ENCODE peak calls at places on chromosomes 13 and 19, in eight cellular contexts. H, O, M, X, G, Q, B and Z are unnamed samples.

GRCh38 chr19:3556978-3557460 is 367 bp downstream of the MFSD12 start:
- DNase-seq in M (no peak), B (no peak), G (peak), Q (peak), O (no peak), H (no peak), X (peak), Z (peak)

GRCh38 chr13:103430368-103430767 is 364.2 kb upstream of the SLC10A2 start:
- DNase-seq in Q (no peak), X (no peak), O (no peak), B (no peak), G (no peak), M (no peak), H (no peak), Z (no peak)

GRCh38 chr19:21463449-21464105 is 41.8 kb upstream of the ZNF429 start:
- DNase-seq in B (no peak), O (peak), M (peak), H (peak), Q (peak), G (peak), X (no peak), Z (no peak)

GRCh38 chr19:45117666-45118065 is 24.7 kb downstream of the PPP1R37 start:
- DNase-seq in X (no peak), M (no peak), H (no peak), Q (no peak), B (no peak), G (no peak), O (no peak), Z (no peak)

GRCh38 chr19:46211201-46211881 is 18.2 kb upstream of the IGFL1 start:
- DNase-seq in B (no peak), O (no peak), G (no peak), M (no peak), Q (peak), H (no peak), X (no peak), Z (no peak)

GRCh38 chr13:27024062-27024461 is 147.5 kb downstream of the USP12 start:
- DNase-seq in G (no peak), B (no peak), O (no peak), Q (no peak), H (no peak), X (peak), M (no peak), Z (no peak)

GRCh38 chr13:102724923-102725322 is 30.1 kb upstream of the METTL21C start:
- DNase-seq in X (peak), G (no peak), H (peak), Q (no peak), O (no peak), B (peak), M (peak), Z (peak)

GRCh38 chr13:27200413-27201066 is 28.9 kb upstream of the USP12 start:
- DNase-seq in Q (no peak), G (no peak), X (no peak), O (no peak), M (no peak), H (no peak), B (no peak), Z (no peak)

GRCh38 chr19:29860492-29860891 is 48.7 kb downstream of the CCNE1 start:
- DNase-seq in M (no peak), O (no peak), G (no peak), B (no peak), H (no peak), Q (no peak), X (no peak), Z (no peak)

GRCh38 chr13:33125821-33126570 is 109.8 kb downstream of the KL start:
- DNase-seq in B (peak), O (peak), H (peak), X (peak), G (peak), M (peak), Q (peak), Z (peak)

GRCh38 chr13:111216166-111216960 is 101.3 kb downstream of the ARHGEF7 start:
- DNase-seq in X (peak), B (no peak), G (no peak), H (peak), O (no peak), Q (peak), M (peak), Z (no peak)

GRCh38 chr19:49846408-49846807 is 4.6 kb upstream of the PTOV1 start:
- DNase-seq in X (no peak), G (no peak), H (no peak), Q (no peak), M (no peak), O (no peak), B (no peak), Z (no peak)

GRCh38 chr19:38527466-38528136 is 90.2 kb downstream of the MAP4K1 start:
- DNase-seq in B (no peak), H (no peak), O (no peak), M (no peak), Q (no peak), G (no peak), X (no peak), Z (no peak)

GRCh38 chr19:7870571-7871279 is 3.5 kb downstream of the PRR36 start:
- DNase-seq in B (peak), X (peak), O (no peak), H (peak), Q (peak), G (peak), M (peak), Z (peak)

GRCh38 chr13:47545206-47545605 is 455.9 kb downstream of the SUCLA2 start:
- DNase-seq in X (no peak), H (no peak), B (no peak), M (no peak), Q (no peak), G (no peak), O (no peak), Z (no peak)

GRCh38 chr19:50026550-50026906 is 723 bp downstream of the ZNF473 start:
- DNase-seq in H (no peak), Q (no peak), O (no peak), M (no peak), B (no peak), X (no peak), G (no peak), Z (no peak)

GRCh38 chr19:57947419-57948134 is at the start of gene ZNF256:
- DNase-seq in B (peak), M (peak), Q (peak), X (peak), H (peak), G (peak), O (peak), Z (peak)

GRCh38 chr19:7515471-7516226 is at the start of gene ZNF358:
- DNase-seq in M (peak), X (peak), O (peak), Q (peak), H (peak), G (peak), B (peak), Z (peak)

GRCh38 chr13:93984876-93985275 is 494.6 kb downstream of the DCT start:
- DNase-seq in O (no peak), X (no peak), G (no peak), H (no peak), B (no peak), M (no peak), Q (no peak), Z (no peak)

GRCh38 chr19:52094526-52094925 is 1.0 kb downstream of the ZNF841 start:
- DNase-seq in O (no peak), Q (no peak), G (no peak), B (peak), X (peak), M (no peak), H (no peak), Z (no peak)

GRCh38 chr19:52099497-52100138 is 4.1 kb upstream of the ZNF841 start:
- DNase-seq in H (peak), X (peak), O (no peak), B (peak), M (no peak), G (no peak), Q (no peak), Z (peak)

GRCh38 chr19:52095172-52096014 is at the start of gene ZNF841:
- DNase-seq in Q (peak), H (peak), O (peak), X (peak), G (peak), B (peak), M (peak), Z (peak)
- H3K4me3 ChIP-seq in Q (peak), H (peak), O (peak), X (peak), G (peak), B (peak), M (peak), Z (peak)

GRCh38 chr19:41928754-41929535 is 696 bp upstream of the ERFL start:
- DNase-seq in X (no peak), M (no peak), G (no peak), Q (no peak), O (no peak), H (no peak), B (no peak), Z (no peak)

GRCh38 chr19:41926861-41927809 is 1.1 kb downstream of the ERFL start:
- DNase-seq in H (no peak), B (no peak), O (no peak), M (no peak), Q (no peak), G (no peak), X (no peak), Z (no peak)

GRCh38 chr19:41929536-41930071 is 1.4 kb upstream of the ERFL start:
- DNase-seq in M (no peak), G (no peak), Q (no peak), O (no peak), X (no peak), H (no peak), B (no peak), Z (no peak)

GRCh38 chr19:41927810-41928192 is 448 bp downstream of the ERFL start:
- DNase-seq in G (no peak), B (no peak), O (no peak), X (no peak), Q (no peak), H (no peak), M (no peak), Z (no peak)

DNA sequence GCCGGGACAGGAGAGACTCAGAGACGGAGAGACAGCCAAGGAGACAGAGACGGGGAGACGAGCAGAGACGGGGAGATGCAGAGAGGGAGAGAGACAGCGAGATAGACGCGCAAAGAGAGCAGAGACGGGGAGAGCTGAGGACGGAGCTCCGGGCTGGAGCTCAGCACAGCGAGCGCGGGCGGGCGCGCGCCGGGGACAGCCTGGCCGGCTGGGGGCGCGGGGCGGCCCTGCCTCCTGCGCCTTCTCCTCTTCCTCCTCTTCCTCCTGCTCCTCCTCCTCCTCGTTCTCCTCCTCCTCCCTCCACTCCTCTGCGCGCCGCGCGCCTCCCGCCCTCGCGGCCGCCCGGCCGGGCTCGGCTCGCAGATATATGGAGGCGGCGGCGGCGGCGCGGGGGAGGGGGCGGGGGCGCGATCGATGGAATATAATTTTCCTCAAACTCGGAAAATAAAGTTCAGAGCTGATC is at the start of gene ERFL:
- DNase-seq in B (no peak), X (peak), G (no peak), Q (no peak), M (no peak), H (no peak), O (no peak), Z (no peak)
- TF ChIP-seq CTCF in B (no peak), X (no peak), G (no peak), Q (no peak), M (no peak), H (no peak), O (no peak), Z (no peak)

GRCh38 chr13:35479223-35479536 is 2.7 kb upstream of the MAB21L1 start:
- DNase-seq in H (no peak), X (no peak), Q (no peak), O (no peak), B (no peak), M (no peak), G (no peak), Z (peak)
- H3K4me3 ChIP-seq in H (no peak), X (no peak), Q (no peak), O (no peak), B (no peak), M (no peak), G (no peak), Z (peak)

DNA sequence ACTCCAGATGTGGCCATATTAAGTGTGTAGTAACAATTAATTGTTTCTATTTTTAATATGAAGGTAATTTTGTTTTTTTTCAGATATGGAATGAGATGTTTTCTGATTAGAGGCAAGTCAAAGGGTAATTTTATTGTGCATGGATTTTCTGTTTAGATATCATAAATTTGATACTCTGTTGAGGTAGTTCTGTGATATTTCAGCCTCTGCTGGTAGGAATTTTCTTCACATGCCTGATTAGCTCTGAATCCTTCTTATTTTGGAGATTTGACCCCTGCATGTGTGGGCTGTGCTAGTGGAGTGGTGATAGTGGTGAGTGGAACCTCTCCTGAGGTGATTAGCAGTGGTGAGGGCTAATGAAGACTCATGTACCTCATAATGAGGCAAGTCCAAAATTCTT is 301.4 kb downstream of the GPC5 start:
- DNase-seq in Q (no peak), M (no peak), B (no peak), G (no peak), O (no peak), H (no peak), X (no peak), Z (no peak)
- TF ChIP-seq CTCF in Q (no peak), M (no peak), B (no peak), G (no peak), O (no peak), H (no peak), X (no peak), Z (no peak)

GRCh38 chr19:23385404-23385803 is 9.9 kb downstream of the ZNF91 start:
- DNase-seq in X (no peak), H (no peak), G (peak), B (no peak), Q (no peak), O (no peak), M (no peak), Z (no peak)
- H3K4me3 ChIP-seq in X (no peak), H (no peak), G (no peak), B (no peak), Q (no peak), O (no peak), M (no peak), Z (no peak)

GRCh38 chr19:33721735-33722297 is 74.9 kb upstream of the KCTD15 start:
- DNase-seq in H (no peak), B (no peak), G (no peak), X (no peak), O (no peak), Q (no peak), M (no peak), Z (no peak)

GRCh38 chr19:33720155-33720493 is 76.5 kb upstream of the KCTD15 start:
- DNase-seq in G (no peak), X (no peak), M (no peak), O (no peak), Q (no peak), B (no peak), H (no peak), Z (no peak)

GRCh38 chr19:33719366-33720154 is 77.1 kb upstream of the KCTD15 start:
- DNase-seq in M (no peak), Q (no peak), B (no peak), H (no peak), G (no peak), O (no peak), X (no peak), Z (no peak)

GRCh38 chr19:33722456-33723239 is 74.0 kb upstream of the KCTD15 start:
- DNase-seq in Q (no peak), M (no peak), B (no peak), X (no peak), G (no peak), O (no peak), H (no peak), Z (no peak)

GRCh38 chr19:33720691-33721682 is 75.7 kb upstream of the KCTD15 start:
- DNase-seq in G (no peak), O (no peak), X (no peak), Q (no peak), H (no peak), M (no peak), B (no peak), Z (no peak)
- TF ChIP-seq CTCF in G (no peak), O (no peak), X (no peak), Q (no peak), H (no peak), M (no peak), B (no peak), Z (no peak)

DNA sequence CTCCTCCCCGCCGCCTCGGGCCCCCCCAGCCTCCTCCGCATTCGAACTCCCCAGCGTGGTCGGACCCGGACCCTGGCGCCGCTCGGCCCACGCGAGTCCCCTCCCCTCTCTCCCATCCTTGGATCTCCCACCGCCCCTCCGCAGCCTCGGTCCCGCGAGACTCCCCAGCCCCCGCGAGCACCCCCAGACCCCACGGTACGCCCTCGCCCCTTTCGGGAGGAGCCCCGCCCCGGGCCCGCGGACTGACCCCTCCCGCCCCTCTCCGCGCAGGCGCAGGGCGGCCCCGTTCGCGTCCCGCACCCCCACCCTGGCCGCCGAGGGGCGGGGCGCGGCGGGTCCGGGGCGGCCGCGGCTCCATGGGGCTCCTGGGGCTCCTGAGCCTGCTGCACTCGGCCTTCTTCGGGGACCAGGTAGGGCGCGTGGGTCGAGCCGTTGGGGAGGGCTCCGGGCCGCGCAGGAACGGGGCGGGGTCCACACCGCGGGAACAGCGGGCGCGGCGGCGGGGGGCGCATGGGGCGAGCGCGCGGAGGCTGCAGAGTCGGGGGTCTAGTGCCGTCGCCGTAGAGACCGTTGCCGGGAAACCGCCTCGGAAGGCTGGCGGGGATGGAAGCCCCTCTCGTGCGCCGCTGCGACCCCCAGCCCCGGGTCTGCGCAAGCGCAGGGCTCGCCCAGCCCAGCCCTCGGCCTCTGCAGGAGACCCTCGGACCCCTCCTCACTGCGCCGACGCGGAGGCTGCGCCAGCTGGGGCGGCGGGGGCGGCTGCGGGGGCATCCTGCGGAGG is 3.8 kb upstream of the APC2 start:
- DNase-seq in M (no peak), H (no peak), Q (no peak), X (no peak), O (no peak), B (no peak), G (peak), Z (peak)
- H3K4me3 ChIP-seq in M (peak), H (no peak), Q (no peak), X (peak), O (peak), B (peak), G (peak), Z (peak)

DNA sequence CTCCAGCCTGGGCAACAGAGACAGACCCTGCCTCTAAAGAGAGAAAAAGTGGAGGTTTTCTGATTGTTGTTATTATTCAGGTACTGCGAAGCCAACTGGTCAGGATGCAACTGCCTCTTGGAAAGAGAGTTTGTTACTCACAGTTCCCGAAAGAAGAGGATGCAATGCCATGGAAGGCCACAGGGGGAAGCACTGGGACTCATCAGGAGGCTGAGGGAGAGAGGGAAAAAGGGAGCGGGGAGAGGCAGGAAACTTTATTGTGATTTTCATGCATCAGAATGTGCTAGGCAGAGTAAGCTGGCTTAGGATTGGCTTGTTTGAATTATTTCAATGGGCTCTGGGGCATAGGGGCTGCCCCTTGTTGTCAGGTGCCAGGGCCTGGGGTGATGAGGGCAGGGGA is 27.6 kb downstream of the MYO9B start:
- DNase-seq in X (peak), B (peak), G (no peak), Q (no peak), H (peak), M (peak), O (no peak), Z (no peak)
- TF ChIP-seq CTCF in X (peak), B (peak), G (no peak), Q (peak), H (peak), M (peak), O (no peak), Z (peak)